ENCODE peak calls at places on chromosome 7, in ten cellular contexts. C, E, W, N, H, D, M, Q, G and F are unnamed samples.

GRCh38 chr7:133796778-133797177 is 330.4 kb upstream of the LRGUK start:
- DNase-seq in W (no peak), Q (no peak), N (no peak), H (no peak), E (no peak), D (no peak), M (no peak), C (no peak), G (no peak), F (no peak)

GRCh38 chr7:140062118-140062527 is 628 bp downstream of the PARP12 start:
- DNase-seq in E (no peak), C (no peak), M (peak), D (peak), H (peak), G (no peak), N (no peak), Q (no peak), W (no peak), F (no peak)

GRCh38 chr7:82600601-82601000 is 157.0 kb upstream of the CACNA2D1 start:
- DNase-seq in E (no peak), N (no peak), C (no peak), M (no peak), H (no peak), Q (peak), D (no peak), W (no peak), G (no peak), F (no peak)

GRCh38 chr7:56079450-56080185 is 13.1 kb downstream of the PHKG1 start:
- DNase-seq in D (peak), M (peak), W (no peak), E (no peak), Q (peak), G (no peak), H (no peak), C (no peak), N (peak), F (peak)

GRCh38 chr7:28986723-28987122 is 28.6 kb upstream of the TRIL start:
- DNase-seq in D (no peak), C (no peak), H (no peak), W (no peak), M (no peak), N (no peak), Q (peak), G (no peak), E (peak), F (peak)

GRCh38 chr7:46058424-46058823 is 137.4 kb upstream of the IGFBP3 start:
- DNase-seq in G (no peak), Q (peak), H (no peak), C (no peak), N (no peak), M (no peak), W (no peak), D (no peak), E (peak), F (no peak)

GRCh38 chr7:66725843-66726242 is 14.7 kb upstream of the RABGEF1 start:
- DNase-seq in G (no peak), E (no peak), W (no peak), D (no peak), C (no peak), M (no peak), Q (no peak), H (no peak), N (no peak), F (no peak)

GRCh38 chr7:4683884-4684565 is 1.9 kb downstream of the FOXK1 start:
- DNase-seq in W (no peak), Q (peak), C (peak), N (no peak), G (no peak), E (no peak), D (peak), H (peak), M (peak), F (no peak)

GRCh38 chr7:138892016-138892630 is 89.1 kb downstream of the KIAA1549 start:
- DNase-seq in C (peak), G (no peak), W (no peak), D (no peak), Q (no peak), N (peak), E (no peak), H (no peak), M (no peak), F (no peak)

GRCh38 chr7:128164061-128164954 is 76.8 kb upstream of the LEP start:
- DNase-seq in G (no peak), N (no peak), M (peak), W (peak), C (peak), H (no peak), D (no peak), E (peak), Q (peak), F (peak)

GRCh38 chr7:123824754-123825067 is 20.3 kb upstream of the HYAL4 start:
- DNase-seq in D (no peak), C (no peak), H (no peak), N (peak), M (no peak), G (no peak), Q (peak), E (no peak), W (no peak), F (no peak)

GRCh38 chr7:45220846-45221245 is 63.3 kb downstream of the RAMP3 start:
- DNase-seq in N (no peak), C (no peak), Q (no peak), E (no peak), D (no peak), W (no peak), H (no peak), G (no peak), M (no peak), F (no peak)

GRCh38 chr7:1569016-1569415 is 816 bp downstream of the PSMG3 start:
- DNase-seq in Q (peak), M (no peak), C (no peak), W (no peak), G (no peak), H (peak), E (no peak), N (no peak), D (no peak), F (no peak)

GRCh38 chr7:114649689-114650088 is 235.1 kb downstream of the FOXP2 start:
- DNase-seq in W (no peak), N (no peak), E (no peak), M (no peak), C (no peak), D (no peak), H (no peak), G (no peak), Q (no peak), F (no peak)

GRCh38 chr7:44936322-44936721 is 42.5 kb downstream of the MYO1G start:
- DNase-seq in E (no peak), M (no peak), Q (no peak), N (no peak), G (no peak), H (no peak), D (no peak), W (no peak), C (no peak), F (no peak)

GRCh38 chr7:44285561-44285960 is 39.8 kb downstream of the CAMK2B start:
- DNase-seq in N (no peak), W (no peak), C (no peak), D (no peak), Q (no peak), M (peak), H (no peak), G (no peak), E (no peak), F (no peak)

GRCh38 chr7:2099036-2099957 is 133.4 kb downstream of the MAD1L1 start:
- DNase-seq in D (peak), N (no peak), W (no peak), Q (peak), E (no peak), H (peak), C (no peak), G (no peak), M (no peak), F (no peak)

GRCh38 chr7:121545418-121545817 is 149.3 kb upstream of the FAM3C start:
- DNase-seq in W (no peak), N (no peak), H (no peak), D (no peak), M (no peak), Q (peak), E (no peak), C (no peak), G (no peak), F (no peak)

GRCh38 chr7:13055732-13056369 is 368.4 kb downstream of the ARL4A start:
- DNase-seq in M (no peak), Q (no peak), C (no peak), N (no peak), W (no peak), G (no peak), E (no peak), D (no peak), H (no peak), F (no peak)

GRCh38 chr7:30924624-30925023 is 13.0 kb downstream of the AQP1 start:
- DNase-seq in N (no peak), H (no peak), G (peak), Q (no peak), M (peak), D (peak), W (no peak), C (no peak), E (no peak), F (no peak)

GRCh38 chr7:51727441-51727840 is 410.8 kb upstream of the COBL start:
- DNase-seq in G (no peak), N (no peak), W (no peak), E (no peak), M (no peak), Q (no peak), H (no peak), C (no peak), D (no peak), F (no peak)

GRCh38 chr7:157579425-157579824 is 242.6 kb downstream of the DNAJB6 start:
- DNase-seq in H (no peak), D (no peak), E (no peak), G (no peak), Q (no peak), W (no peak), N (no peak), M (no peak), C (no peak), F (no peak)

GRCh38 chr7:98974906-98975816 is 96.8 kb downstream of the TRRAP start:
- DNase-seq in Q (no peak), M (no peak), W (no peak), D (no peak), N (no peak), G (no peak), E (no peak), C (no peak), H (no peak), F (no peak)

GRCh38 chr7:31648288-31648687 is 38.7 kb upstream of the PPP1R17 start:
- DNase-seq in H (no peak), D (no peak), W (no peak), E (no peak), G (no peak), N (no peak), M (no peak), Q (peak), C (peak), F (no peak)

GRCh38 chr7:107322015-107322414 is 147.8 kb upstream of the GPR22 start:
- DNase-seq in N (no peak), M (no peak), Q (no peak), C (no peak), W (no peak), E (no peak), G (no peak), H (no peak), D (no peak), F (no peak)

GRCh38 chr7:127874951-127875608 is 156.2 kb downstream of the LRRC4 start:
- DNase-seq in D (no peak), N (no peak), W (no peak), E (no peak), M (no peak), H (no peak), C (no peak), Q (peak), G (no peak), F (no peak)

GRCh38 chr7:70068531-70068930 is 470.3 kb downstream of the AUTS2 start:
- DNase-seq in N (peak), E (no peak), M (no peak), W (no peak), H (no peak), C (no peak), Q (no peak), D (no peak), G (no peak), F (no peak)

GRCh38 chr7:77738871-77739270 is 42.6 kb downstream of the RSBN1L start:
- DNase-seq in W (peak), M (no peak), Q (peak), N (peak), D (no peak), H (no peak), C (peak), E (peak), G (no peak), F (no peak)

GRCh38 chr7:137816696-137817320 is 30.0 kb downstream of the DGKI start:
- DNase-seq in Q (peak), M (no peak), W (no peak), D (no peak), H (no peak), E (no peak), G (no peak), N (no peak), C (no peak), F (no peak)

GRCh38 chr7:30163231-30163894 is 28.6 kb downstream of the MTURN start:
- DNase-seq in E (no peak), N (no peak), G (no peak), Q (peak), W (no peak), H (peak), C (no peak), M (no peak), D (no peak), F (no peak)

GRCh38 chr7:155738652-155739537 is 73.4 kb downstream of the SHH start:
- DNase-seq in E (peak), W (peak), H (peak), D (peak), Q (peak), M (peak), G (peak), N (no peak), C (peak), F (peak)

GRCh38 chr7:30171753-30172447 is 37.1 kb downstream of the MTURN start:
- DNase-seq in M (no peak), D (no peak), C (no peak), G (no peak), Q (no peak), N (no peak), E (no peak), H (no peak), W (no peak), F (no peak)

GRCh38 chr7:150621376-150621775 is 10.8 kb downstream of the GIMAP6 start:
- DNase-seq in E (no peak), M (no peak), D (no peak), N (no peak), C (no peak), Q (no peak), G (no peak), H (no peak), W (no peak), F (no peak)

GRCh38 chr7:143322646-143323343 is 6.9 kb downstream of the CLCN1 start:
- DNase-seq in Q (no peak), M (no peak), W (no peak), G (no peak), C (no peak), N (no peak), D (no peak), E (no peak), H (no peak), F (no peak)

GRCh38 chr7:103381280-103382061 is 34.0 kb downstream of the PSMC2 start:
- DNase-seq in M (no peak), D (no peak), G (no peak), H (no peak), C (no peak), E (no peak), W (no peak), Q (no peak), N (no peak), F (no peak)